ENCODE peak calls at places on chromosomes 4 and X, in six cellular contexts. I is IMR-90, T is hepatocyte, B is OCI-LY7, Z is endothelial cell of umbilical vein, G is MM.1S. K is an unnamed sample.
A peak's percentile ranks its signal among the peaks of the same experiment; 100 is the strongest.

GRCh38 chrX:14440109-14440508 is 89.2 kb upstream of the GLRA2 start:
- DNase-seq in I (no peak), T (no peak), B (no peak), Z (no peak), G (no peak), K (no peak)

GRCh38 chrX:10619311-10620015 is 922 bp downstream of the MID1 start:
- DNase-seq in I (no peak), T (no peak), B (no peak), Z (peak; percentile 65), G (peak; percentile 58), K (no peak)

GRCh38 chrX:110944793-110945466 is 149.3 kb upstream of the CHRDL1 start:
- DNase-seq in I (no peak), T (no peak), B (no peak), Z (no peak), G (no peak), K (no peak)

GRCh38 chr4:85928775-85929585 is 430.9 kb downstream of the MAPK10 start:
- DNase-seq in I (peak; percentile 47), T (peak; percentile 44), B (no peak), Z (no peak), G (no peak), K (no peak)

GRCh38 chr4:677431-678293 is 3.3 kb downstream of the MYL5 start:
- DNase-seq in I (no peak), T (no peak), B (peak; percentile 71), Z (no peak), G (no peak), K (no peak)

GRCh38 chr4:174040287-174040686 is 243.2 kb downstream of the FBXO8 start:
- DNase-seq in I (no peak), T (no peak), B (no peak), Z (no peak), G (no peak), K (no peak)

GRCh38 chr4:107183155-107183774 is 147.2 kb upstream of the DKK2 start:
- DNase-seq in I (peak; percentile 58), T (peak; percentile 81), B (peak; percentile 50), Z (peak; percentile 69), G (peak; percentile 67), K (no peak)

GRCh38 chr4:41661447-41662076 is 87.0 kb downstream of the PHOX2B start:
- DNase-seq in I (peak; percentile 48), T (peak; percentile 73), B (peak; percentile 46), Z (peak; percentile 69), G (peak; percentile 19), K (no peak)

GRCh38 chr4:31089815-31090214 is 369.6 kb downstream of the PCDH7 start:
- DNase-seq in I (peak; percentile 57), T (peak; percentile 56), B (no peak), Z (peak; percentile 80), G (peak; percentile 34), K (no peak)

GRCh38 chr4:110982486-110982885 is 359.6 kb upstream of the PITX2 start:
- DNase-seq in I (no peak), T (no peak), B (no peak), Z (no peak), G (no peak), K (no peak)

GRCh38 chr4:184453402-184454160 is 20.8 kb downstream of the IRF2 start:
- DNase-seq in I (peak; percentile 95), T (peak; percentile 57), B (peak; percentile 74), Z (peak; percentile 80), G (peak; percentile 87), K (peak; percentile 97)

GRCh38 chrX:105646592-105647372 is 175.6 kb upstream of the NRK start:
- DNase-seq in I (no peak), T (no peak), B (no peak), Z (no peak), G (no peak), K (no peak)

GRCh38 chr4:62881901-62882300 is 1527.3 kb downstream of the TECRL start:
- DNase-seq in I (no peak), T (no peak), B (no peak), Z (no peak), G (no peak), K (no peak)

GRCh38 chr4:146235654-146236570 is 21.6 kb downstream of the REELD1 start:
- DNase-seq in I (no peak), T (no peak), B (no peak), Z (no peak), G (no peak), K (no peak)

GRCh38 chr4:68948985-68949384 is 2.6 kb downstream of the UGT2A3 start:
- DNase-seq in I (no peak), T (no peak), B (no peak), Z (no peak), G (no peak), K (no peak)

GRCh38 chr4:67201334-67201733 is 344.0 kb downstream of the CENPC start:
- DNase-seq in I (no peak), T (no peak), B (no peak), Z (no peak), G (no peak), K (no peak)

GRCh38 chr4:54213812-54214211 is 15.3 kb upstream of the PDGFRA start:
- DNase-seq in I (no peak), T (peak; percentile 21), B (no peak), Z (no peak), G (no peak), K (no peak)

GRCh38 chr4:152936446-152937279 is 540 bp downstream of the FHDC1 start:
- DNase-seq in I (peak; percentile 16), T (peak; percentile 53), B (no peak), Z (peak; percentile 21), G (peak; percentile 12), K (peak; percentile 93)

GRCh38 chrX:24479924-24480722 is 15.0 kb downstream of the PDK3 start:
- DNase-seq in I (peak; percentile 3), T (no peak), B (peak; percentile 69), Z (peak; percentile 4), G (peak; percentile 86), K (peak; percentile 68)

GRCh38 chr4:185312699-185313098 is 83.0 kb downstream of the LRP2BP start:
- DNase-seq in I (peak; percentile 43), T (no peak), B (no peak), Z (peak; percentile 4), G (no peak), K (no peak)

GRCh38 chr4:2436301-2436700 is 17.5 kb downstream of the CFAP99 start:
- DNase-seq in I (no peak), T (no peak), B (no peak), Z (no peak), G (no peak), K (peak; percentile 87)

GRCh38 chr4:109411964-109412363 is 21.7 kb upstream of the SEC24B start:
- DNase-seq in I (no peak), T (peak; percentile 48), B (no peak), Z (peak; percentile 32), G (no peak), K (no peak)

DNA sequence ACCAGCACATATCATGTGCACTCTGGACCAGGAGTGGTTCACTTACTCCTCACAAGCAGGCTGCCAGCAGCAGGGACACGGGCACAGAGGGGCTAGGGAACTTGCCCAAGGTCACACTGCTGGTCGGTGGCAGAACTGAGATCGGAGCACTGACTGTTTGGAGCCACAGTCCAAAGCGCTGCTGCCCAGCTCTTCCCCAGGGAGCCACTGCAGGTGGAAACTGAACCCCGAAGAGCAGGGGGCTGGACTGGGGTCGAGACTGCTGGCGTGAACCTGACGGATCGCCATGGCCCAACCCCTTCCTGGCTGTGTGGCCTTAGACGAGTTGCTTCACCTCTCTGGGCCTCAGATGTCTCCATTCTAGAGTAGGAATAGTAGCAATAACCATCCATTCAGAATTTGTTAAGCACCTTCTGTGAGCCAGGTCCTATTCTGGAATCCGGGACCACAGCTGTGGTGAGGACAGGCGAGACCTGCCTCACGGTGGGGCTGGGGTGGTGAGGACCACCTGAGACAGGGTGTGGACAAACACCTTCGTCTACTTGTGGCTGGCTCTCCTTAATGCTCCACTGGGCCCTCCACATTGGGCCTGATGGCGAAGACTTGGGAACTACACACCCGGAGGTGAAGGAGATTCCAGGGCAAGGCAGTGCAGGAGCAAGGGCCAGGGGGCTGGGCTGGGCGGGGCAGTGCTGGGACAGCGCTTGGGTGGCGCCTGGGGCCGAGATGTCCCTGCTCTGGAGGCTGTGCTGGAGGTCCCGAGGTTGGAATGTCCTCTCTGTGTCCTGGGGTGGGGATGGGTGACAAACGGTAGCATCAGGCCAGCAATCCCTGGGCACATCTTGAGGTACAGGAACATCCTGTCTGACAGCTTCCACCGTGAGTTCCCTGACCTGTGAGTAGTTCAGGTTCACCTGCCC is 32.0 kb upstream of the KIAA0232 start:
- DNase-seq in I (no peak), T (peak; percentile 9), B (no peak), Z (no peak), G (no peak), K (no peak)
- H3K4me1 ChIP-seq in I (peaks cover 8% of the 10 kb centered on the region), T (peaks cover 21% of the 10 kb centered on the region), B (no peaks in the 10 kb centered on the region), Z (peaks cover 6% of the 10 kb centered on the region), G (no peaks in the 10 kb centered on the region), K (peaks cover 5% of the 10 kb centered on the region)

GRCh38 chrX:43605351-43605750 is 50.7 kb upstream of the MAOA start:
- DNase-seq in I (no peak), T (no peak), B (no peak), Z (no peak), G (no peak), K (no peak)
- H2AFZ ChIP-seq in I (no peak overlapping the region), T (no peak overlapping the region), B (no peak overlapping the region), Z (no peak overlapping the region), G (no peak overlapping the region), K (no peak overlapping the region)

GRCh38 chr4:139823746-139824145 is 158.1 kb downstream of the MGST2 start:
- DNase-seq in I (no peak), T (no peak), B (no peak), Z (no peak), G (no peak), K (no peak)
- H3K4me1 ChIP-seq in I (no peaks in the 10 kb centered on the region), T (no peaks in the 10 kb centered on the region), B (no peaks in the 10 kb centered on the region), Z (no peaks in the 10 kb centered on the region), G (no peaks in the 10 kb centered on the region), K (no peaks in the 10 kb centered on the region)

GRCh38 chrX:32871636-32872035 is 339.7 kb downstream of the DMD start:
- DNase-seq in I (peak; percentile 35), T (no peak), B (no peak), Z (no peak), G (no peak), K (no peak)
- H2AFZ ChIP-seq in I (no peak overlapping the region), T (no peak overlapping the region), B (no peak overlapping the region), Z (no peak overlapping the region), G (no peak overlapping the region), K (no peak overlapping the region)

DNA sequence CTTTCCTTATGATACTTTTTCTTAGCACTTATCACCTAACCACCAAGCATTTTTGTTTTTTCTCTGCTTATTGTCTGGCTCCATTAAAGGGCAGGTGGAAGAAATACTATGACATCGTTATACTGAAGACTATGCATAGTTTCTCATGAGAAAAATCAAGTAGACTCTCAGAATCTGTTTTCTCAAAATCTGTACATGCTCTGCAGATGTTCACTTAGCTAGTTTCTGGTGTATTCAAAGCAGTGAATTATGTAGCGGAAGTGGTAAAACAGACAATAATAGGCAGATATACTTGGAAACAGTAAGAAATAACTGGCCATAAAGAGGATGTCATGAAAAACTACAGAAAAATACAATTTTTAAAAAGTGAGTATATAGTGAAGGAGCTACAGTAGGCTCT is 146.0 kb downstream of the STIM2 start:
- DNase-seq in I (no peak), T (no peak), B (peak; percentile 72), Z (no peak), G (no peak), K (no peak)
- H3K4me1 ChIP-seq in I (peaks cover 10% of the 10 kb centered on the region), T (peaks cover 13% of the 10 kb centered on the region), B (peaks cover 99% of the 10 kb centered on the region), Z (peaks cover 18% of the 10 kb centered on the region), G (no peaks in the 10 kb centered on the region), K (peaks cover 63% of the 10 kb centered on the region)

K was measured in osteoblast.